ENCODE peak calls at places on chromosomes 3 and 15, in ten cellular contexts. F is lower leg skin, A is transverse colon, Q is breast epithelium, H is suprapubic skin, O is heart left ventricle, D is ovary, Z is NB4, C is body of pancreas, P is Peyer's patch. G is an unnamed sample.

GRCh38 chr3:127734754-127735473 is 62.2 kb downstream of the ABTB1 start:
- DNase-seq in F (no peak), A (no peak), Q (peak), H (no peak), O (peak), D (peak), Z (peak), C (peak), P (peak), G (no peak)

GRCh38 chr3:141170678-141171295 is 60.8 kb upstream of the PXYLP1 start:
- DNase-seq in F (no peak), A (no peak), Q (no peak), H (no peak), O (no peak), D (no peak), Z (no peak), C (no peak), P (no peak), G (no peak)

GRCh38 chr15:74291101-74292071 is 55.3 kb downstream of the CCDC33 start:
- DNase-seq in F (peak), A (peak), Q (peak), H (peak), O (peak), D (peak), Z (peak), C (peak), P (peak), G (peak)

GRCh38 chr3:158152186-158152585 is 42.3 kb downstream of the RSRC1 start:
- DNase-seq in F (no peak), A (no peak), Q (no peak), H (no peak), O (no peak), D (no peak), Z (no peak), C (no peak), P (no peak), G (no peak)

GRCh38 chr3:154427685-154428291 is 2.2 kb downstream of the GPR149 start:
- DNase-seq in F (peak), A (no peak), Q (no peak), H (no peak), O (no peak), D (no peak), Z (no peak), C (no peak), P (no peak), G (no peak)

GRCh38 chr3:129892486-129892856 is 1.0 kb downstream of the TMCC1 start:
- DNase-seq in F (no peak), A (no peak), Q (no peak), H (no peak), O (no peak), D (peak), Z (no peak), C (no peak), P (no peak), G (no peak)

GRCh38 chr3:81554348-81554747 is 207.1 kb downstream of the GBE1 start:
- DNase-seq in F (no peak), A (no peak), Q (no peak), H (no peak), O (no peak), D (no peak), Z (peak), C (no peak), P (no peak), G (no peak)

GRCh38 chr15:81357178-81357686 is 16.8 kb downstream of the TMC3 start:
- DNase-seq in F (no peak), A (no peak), Q (no peak), H (no peak), O (no peak), D (no peak), Z (peak), C (no peak), P (no peak), G (no peak)

GRCh38 chr15:45855907-45856579 is 221.2 kb downstream of the SQOR start:
- DNase-seq in F (no peak), A (no peak), Q (no peak), H (no peak), O (no peak), D (no peak), Z (no peak), C (no peak), P (no peak), G (no peak)

GRCh38 chr3:57803647-57804081 is 47.6 kb downstream of the SLMAP start:
- DNase-seq in F (no peak), A (peak), Q (peak), H (no peak), O (peak), D (no peak), Z (no peak), C (peak), P (no peak), G (no peak)

GRCh38 chr15:22888120-22888859 is 49.8 kb downstream of the NIPA2 start:
- DNase-seq in F (no peak), A (no peak), Q (no peak), H (peak), O (no peak), D (no peak), Z (no peak), C (no peak), P (no peak), G (no peak)

GRCh38 chr15:70863450-70864218 is 9.7 kb upstream of the LARP6 start:
- DNase-seq in F (no peak), A (no peak), Q (no peak), H (no peak), O (no peak), D (no peak), Z (no peak), C (peak), P (no peak), G (peak)

GRCh38 chr3:154971771-154972326 is 108.3 kb upstream of the MME start:
- DNase-seq in F (no peak), A (no peak), Q (peak), H (no peak), O (no peak), D (no peak), Z (no peak), C (no peak), P (no peak), G (no peak)

GRCh38 chr3:164155386-164155785 is 922.9 kb downstream of the SI start:
- DNase-seq in F (no peak), A (no peak), Q (no peak), H (no peak), O (no peak), D (no peak), Z (peak), C (no peak), P (no peak), G (no peak)

GRCh38 chr3:183493296-183494045 is 62.0 kb downstream of the KLHL6 start:
- DNase-seq in F (peak), A (no peak), Q (no peak), H (peak), O (no peak), D (no peak), Z (no peak), C (no peak), P (no peak), G (no peak)

GRCh38 chr3:186180891-186181471 is 72.1 kb upstream of the ETV5 start:
- DNase-seq in F (no peak), A (no peak), Q (no peak), H (no peak), O (no peak), D (no peak), Z (peak), C (no peak), P (no peak), G (no peak)

GRCh38 chr3:98657429-98657828 is 64.0 kb upstream of the CPOX start:
- DNase-seq in F (no peak), A (peak), Q (no peak), H (no peak), O (peak), D (no peak), Z (peak), C (peak), P (peak), G (no peak)

GRCh38 chr15:47975422-47975821 is 145.4 kb upstream of the SLC24A5 start:
- DNase-seq in F (no peak), A (no peak), Q (no peak), H (no peak), O (no peak), D (no peak), Z (no peak), C (no peak), P (no peak), G (no peak)
- TF ChIP-seq POLR2A in F (no peak), A (no peak), Q (no peak), H (no peak), O (no peak), D (no peak), Z (no peak), C (no peak), P (no peak), G (no peak)

DNA sequence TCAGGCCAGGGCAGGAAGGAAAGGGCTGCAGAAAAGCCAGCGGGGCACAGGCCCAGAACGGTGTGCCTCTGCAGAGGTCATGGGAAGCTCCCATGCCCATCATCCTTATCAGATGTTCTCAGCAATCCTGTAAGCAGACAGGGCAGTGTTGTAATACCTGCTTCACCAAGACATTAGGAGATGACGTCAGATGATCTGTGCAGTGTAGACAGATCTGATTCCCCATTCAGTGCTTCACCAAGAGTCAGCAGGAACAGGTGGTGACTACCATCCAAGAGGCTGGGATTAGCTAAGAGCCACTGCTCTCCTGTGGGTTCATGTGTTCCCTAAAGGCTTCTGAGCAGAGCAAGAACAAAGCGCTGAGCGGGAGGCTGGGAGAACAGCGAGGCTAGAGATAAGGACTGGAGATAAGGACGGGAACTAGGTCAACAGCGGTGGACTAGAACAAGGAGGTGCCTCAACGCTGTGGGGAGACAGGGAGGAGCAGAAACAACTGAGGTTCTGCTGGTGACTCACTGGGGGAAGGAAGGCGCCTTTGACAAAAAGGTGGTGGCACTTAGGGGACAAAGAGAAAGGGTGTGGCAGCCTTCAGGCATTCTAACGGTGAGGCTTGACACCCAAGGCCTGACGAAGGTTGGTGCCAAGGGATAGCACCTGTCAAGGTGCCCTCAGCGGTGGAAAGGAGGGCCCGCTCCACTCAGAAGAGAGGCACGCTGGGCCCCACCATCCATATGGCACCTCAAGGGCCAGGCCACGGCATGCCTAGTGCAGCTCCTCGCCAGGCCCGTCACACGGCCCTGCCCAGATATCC is 28.4 kb downstream of the CCDC12 start:
- DNase-seq in F (no peak), A (peak), Q (no peak), H (no peak), O (peak), D (no peak), Z (peak), C (peak), P (peak), G (peak)
- H3K4me3 ChIP-seq in F (no peak), A (no peak), Q (no peak), H (no peak), O (no peak), D (no peak), Z (no peak), C (no peak), P (no peak), G (no peak)

DNA sequence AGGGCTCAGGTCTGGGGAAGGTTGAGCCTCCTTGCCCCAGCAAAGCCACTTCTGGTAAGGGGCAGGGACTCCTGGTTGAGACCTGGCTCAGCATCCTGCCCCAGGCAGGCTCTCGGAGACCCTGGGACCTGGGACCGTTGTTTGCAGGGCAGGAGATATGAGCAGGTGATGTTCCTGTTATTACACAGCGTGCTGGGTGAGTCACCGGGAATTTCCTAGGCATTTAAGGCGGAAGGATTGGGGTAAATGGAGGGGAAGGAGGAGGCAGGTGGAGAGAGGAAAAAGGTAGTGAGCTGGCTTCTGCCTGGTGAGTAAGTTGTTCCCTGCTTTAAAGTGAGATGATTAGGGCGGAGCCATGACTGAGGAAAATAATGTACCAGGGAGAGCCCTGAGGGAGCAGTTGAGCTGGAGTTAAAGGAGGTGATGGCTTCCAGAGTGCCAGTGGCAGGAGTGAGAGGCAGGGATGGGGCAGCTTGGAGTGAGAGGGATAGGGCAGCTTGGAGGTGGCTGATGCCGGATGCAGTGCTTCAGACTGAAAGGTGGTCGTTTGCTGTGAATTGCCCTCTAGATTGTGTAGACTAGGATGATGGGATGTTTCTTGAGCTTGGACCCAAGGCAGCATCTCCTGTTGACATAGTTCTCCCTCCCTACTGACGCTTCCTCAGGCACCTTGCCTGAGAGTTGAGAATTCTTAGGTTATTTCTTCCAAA is 79.4 kb downstream of the AAGAB start:
- DNase-seq in F (peak), A (no peak), Q (no peak), H (no peak), O (no peak), D (no peak), Z (no peak), C (no peak), P (peak), G (peak)
- TF ChIP-seq POLR2A in F (no peak), A (no peak), Q (no peak), H (no peak), O (no peak), D (no peak), Z (no peak), C (no peak), P (no peak), G (no peak)

DNA sequence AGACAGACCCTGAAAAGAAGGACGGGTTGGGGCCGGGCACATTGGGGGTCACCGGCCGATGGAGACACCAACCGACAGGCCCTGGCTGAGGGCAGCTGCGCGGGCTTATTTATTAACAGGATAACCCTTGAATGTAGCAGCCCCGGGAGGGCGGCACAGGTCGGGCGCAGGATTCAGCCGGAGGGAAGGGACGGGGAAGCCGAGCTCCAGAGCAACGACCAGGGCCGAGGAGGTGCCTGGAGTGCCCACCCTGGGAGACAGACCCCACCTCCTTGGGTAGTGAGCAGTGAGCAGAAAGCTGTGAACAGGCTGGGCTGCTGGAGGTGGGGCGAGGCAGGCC is 2.2 kb upstream of the LSMEM2 start:
- DNase-seq in F (no peak), A (no peak), Q (no peak), H (no peak), O (no peak), D (no peak), Z (no peak), C (no peak), P (no peak), G (no peak)
- H3K4me3 ChIP-seq in F (no peak), A (no peak), Q (no peak), H (no peak), O (no peak), D (no peak), Z (no peak), C (no peak), P (no peak), G (no peak)

GRCh38 chr3:14688525-14688924 is 13.6 kb downstream of the C3orf20 start:
- DNase-seq in F (no peak), A (no peak), Q (no peak), H (no peak), O (no peak), D (no peak), Z (no peak), C (no peak), P (no peak), G (no peak)

GRCh38 chr3:14691239-14691638 is 16.3 kb downstream of the C3orf20 start:
- DNase-seq in F (no peak), A (no peak), Q (no peak), H (no peak), O (no peak), D (no peak), Z (peak), C (no peak), P (no peak), G (no peak)

GRCh38 chr3:14689247-14689980 is 14.5 kb downstream of the C3orf20 start:
- DNase-seq in F (no peak), A (no peak), Q (no peak), H (no peak), O (no peak), D (no peak), Z (peak), C (no peak), P (no peak), G (no peak)

GRCh38 chr3:14687360-14687759 is 12.4 kb downstream of the C3orf20 start:
- DNase-seq in F (no peak), A (no peak), Q (no peak), H (no peak), O (no peak), D (no peak), Z (no peak), C (no peak), P (no peak), G (no peak)

GRCh38 chr3:14691719-14692118 is 16.8 kb downstream of the C3orf20 start:
- DNase-seq in F (no peak), A (no peak), Q (no peak), H (no peak), O (no peak), D (no peak), Z (no peak), C (no peak), P (no peak), G (no peak)
- TF ChIP-seq POLR2A in F (no peak), A (no peak), Q (no peak), H (no peak), O (no peak), D (no peak), Z (no peak), C (no peak), P (no peak), G (no peak)

GRCh38 chr15:90990446-90990845 is 3.9 kb downstream of the PRC1 start:
- DNase-seq in F (no peak), A (no peak), Q (no peak), H (no peak), O (no peak), D (no peak), Z (no peak), C (no peak), P (no peak), G (no peak)

GRCh38 chr15:90986790-90987507 is 7.4 kb downstream of the PRC1 start:
- DNase-seq in F (no peak), A (peak), Q (no peak), H (no peak), O (no peak), D (no peak), Z (no peak), C (no peak), P (no peak), G (no peak)

GRCh38 chr15:90988249-90988648 is 6.1 kb downstream of the PRC1 start:
- DNase-seq in F (no peak), A (no peak), Q (no peak), H (no peak), O (no peak), D (no peak), Z (no peak), C (no peak), P (no peak), G (no peak)

GRCh38 chr15:90989040-90989768 is 5.1 kb downstream of the PRC1 start:
- DNase-seq in F (no peak), A (no peak), Q (no peak), H (no peak), O (no peak), D (no peak), Z (peak), C (no peak), P (no peak), G (no peak)

DNA sequence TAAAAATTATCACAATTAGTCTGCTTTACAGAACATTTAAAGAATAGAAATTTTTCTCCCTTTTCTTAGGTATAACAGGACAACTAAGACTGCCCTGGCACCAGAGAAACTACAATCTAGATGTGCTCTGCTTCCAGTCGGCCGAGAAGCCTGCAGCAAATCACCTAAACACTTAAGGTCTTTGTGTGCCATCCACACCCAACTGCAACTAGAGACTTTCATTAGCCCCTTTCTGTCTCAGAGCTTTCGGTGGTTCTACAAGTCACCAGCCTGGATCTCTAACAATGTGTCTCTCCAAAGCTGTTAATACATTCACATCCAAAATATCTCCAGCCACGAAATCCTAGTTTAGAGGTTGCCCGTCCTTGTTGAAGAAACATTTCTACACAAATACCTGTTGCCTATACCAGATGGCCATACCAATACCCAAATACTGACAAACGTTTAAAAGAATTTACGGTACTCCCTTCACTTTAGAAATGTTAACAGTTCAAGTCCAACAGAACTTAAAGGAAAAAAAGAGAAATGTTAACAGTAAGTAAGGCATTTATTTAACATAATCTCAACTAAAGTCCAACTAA is 6.7 kb downstream of the PRC1 start:
- DNase-seq in F (no peak), A (no peak), Q (no peak), H (no peak), O (no peak), D (no peak), Z (no peak), C (no peak), P (no peak), G (no peak)
- H3K4me3 ChIP-seq in F (no peak), A (no peak), Q (no peak), H (no peak), O (no peak), D (no peak), Z (no peak), C (no peak), P (no peak), G (no peak)

DNA sequence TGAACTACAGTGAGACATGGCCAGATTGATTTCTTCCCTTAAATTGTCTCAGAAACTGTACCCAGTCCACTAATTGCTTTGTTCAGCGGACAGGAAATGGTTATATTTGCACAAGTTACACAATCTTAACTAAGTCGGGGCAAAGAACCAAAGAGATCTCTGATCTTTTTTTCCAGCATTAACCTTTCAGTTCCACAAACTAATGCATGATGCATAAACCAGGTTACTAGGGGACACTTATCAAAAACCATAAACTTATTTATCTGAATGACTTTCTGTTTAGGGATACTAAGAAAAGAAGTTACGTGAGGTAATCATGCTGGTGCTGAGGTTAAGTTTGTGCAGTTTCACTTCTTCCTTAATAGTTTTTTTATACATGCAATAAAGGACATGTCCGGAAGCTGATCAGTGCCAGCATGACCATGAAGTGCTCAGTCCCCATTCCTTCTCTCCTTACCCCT is 22.4 kb downstream of the FNDC3B start:
- DNase-seq in F (no peak), A (peak), Q (no peak), H (no peak), O (no peak), D (no peak), Z (peak), C (peak), P (no peak), G (no peak)
- TF ChIP-seq POLR2A in F (no peak), A (peak), Q (no peak), H (no peak), O (no peak), D (no peak), Z (no peak), C (no peak), P (no peak), G (no peak)